ENCODE peak calls at places on chromosomes 3 and 15, in four cellular contexts. One of them, this sample, is unnamed.

GRCh38 chr3:86869536-86869935 is 121.4 kb downstream of the VGLL3 start:
- DNase-seq in WERI-Rb-1: no peak
- DNase-seq in astrocyte: no peak
- DNase-seq in transverse colon: no peak
- DNase-seq in this sample: no peak

GRCh38 chr3:17411157-17411877 is 331.1 kb downstream of the TBC1D5 start:
- DNase-seq in WERI-Rb-1: peak; percentile 28
- DNase-seq in transverse colon: no peak
- DNase-seq in astrocyte: no peak
- DNase-seq in this sample: no peak

GRCh38 chr3:10205461-10206165 is 40.9 kb downstream of the IRAK2 start:
- DNase-seq in WERI-Rb-1: no peak
- DNase-seq in astrocyte: peak; percentile 93
- DNase-seq in transverse colon: no peak
- DNase-seq in this sample: peak; percentile 94

GRCh38 chr15:57320543-57321220 is 55.6 kb upstream of the CGNL1 start:
- DNase-seq in WERI-Rb-1: no peak
- DNase-seq in astrocyte: peak; percentile 76
- DNase-seq in transverse colon: no peak
- DNase-seq in this sample: peak; percentile 82

GRCh38 chr15:26757156-26757555 is 15.7 kb downstream of the GABRB3 start:
- DNase-seq in astrocyte: no peak
- DNase-seq in WERI-Rb-1: no peak
- DNase-seq in transverse colon: no peak
- DNase-seq in this sample: no peak

GRCh38 chr3:143934791-143935190 is 36.8 kb upstream of the DIPK2A start:
- DNase-seq in WERI-Rb-1: no peak
- DNase-seq in transverse colon: no peak
- DNase-seq in astrocyte: no peak
- DNase-seq in this sample: no peak

GRCh38 chr3:179613807-179614206 is 9.2 kb downstream of the NDUFB5 start:
- DNase-seq in transverse colon: no peak
- DNase-seq in astrocyte: peak; percentile 60
- DNase-seq in WERI-Rb-1: no peak
- DNase-seq in this sample: peak; percentile 72

GRCh38 chr3:8793242-8793641 is 23.8 kb upstream of the OXTR start:
- DNase-seq in WERI-Rb-1: peak; percentile 37
- DNase-seq in astrocyte: peak; percentile 83
- DNase-seq in transverse colon: no peak
- DNase-seq in this sample: no peak

GRCh38 chr15:80003934-80004472 is 33.0 kb upstream of the BCL2A1 start:
- DNase-seq in astrocyte: no peak
- DNase-seq in WERI-Rb-1: no peak
- DNase-seq in transverse colon: no peak
- DNase-seq in this sample: no peak

GRCh38 chr3:66495633-66496032 is 5.2 kb downstream of the LRIG1 start:
- DNase-seq in WERI-Rb-1: no peak
- DNase-seq in astrocyte: no peak
- DNase-seq in transverse colon: peak; percentile 33
- DNase-seq in this sample: no peak

GRCh38 chr15:63943829-63944680 is 102.2 kb downstream of the DAPK2 start:
- DNase-seq in WERI-Rb-1: no peak
- DNase-seq in transverse colon: no peak
- DNase-seq in astrocyte: no peak
- DNase-seq in this sample: no peak

GRCh38 chr3:125146601-125147490 is 65.7 kb downstream of the SLC12A8 start:
- DNase-seq in WERI-Rb-1: no peak
- DNase-seq in transverse colon: no peak
- DNase-seq in astrocyte: no peak
- DNase-seq in this sample: no peak
- H3K27ac ChIP-seq in WERI-Rb-1: no peak overlapping the region
- H3K27ac ChIP-seq in transverse colon: peak overlapping the region; percentile 14
- H3K27ac ChIP-seq in astrocyte: no peak overlapping the region
- H3K27ac ChIP-seq in this sample: no peak overlapping the region

DNA sequence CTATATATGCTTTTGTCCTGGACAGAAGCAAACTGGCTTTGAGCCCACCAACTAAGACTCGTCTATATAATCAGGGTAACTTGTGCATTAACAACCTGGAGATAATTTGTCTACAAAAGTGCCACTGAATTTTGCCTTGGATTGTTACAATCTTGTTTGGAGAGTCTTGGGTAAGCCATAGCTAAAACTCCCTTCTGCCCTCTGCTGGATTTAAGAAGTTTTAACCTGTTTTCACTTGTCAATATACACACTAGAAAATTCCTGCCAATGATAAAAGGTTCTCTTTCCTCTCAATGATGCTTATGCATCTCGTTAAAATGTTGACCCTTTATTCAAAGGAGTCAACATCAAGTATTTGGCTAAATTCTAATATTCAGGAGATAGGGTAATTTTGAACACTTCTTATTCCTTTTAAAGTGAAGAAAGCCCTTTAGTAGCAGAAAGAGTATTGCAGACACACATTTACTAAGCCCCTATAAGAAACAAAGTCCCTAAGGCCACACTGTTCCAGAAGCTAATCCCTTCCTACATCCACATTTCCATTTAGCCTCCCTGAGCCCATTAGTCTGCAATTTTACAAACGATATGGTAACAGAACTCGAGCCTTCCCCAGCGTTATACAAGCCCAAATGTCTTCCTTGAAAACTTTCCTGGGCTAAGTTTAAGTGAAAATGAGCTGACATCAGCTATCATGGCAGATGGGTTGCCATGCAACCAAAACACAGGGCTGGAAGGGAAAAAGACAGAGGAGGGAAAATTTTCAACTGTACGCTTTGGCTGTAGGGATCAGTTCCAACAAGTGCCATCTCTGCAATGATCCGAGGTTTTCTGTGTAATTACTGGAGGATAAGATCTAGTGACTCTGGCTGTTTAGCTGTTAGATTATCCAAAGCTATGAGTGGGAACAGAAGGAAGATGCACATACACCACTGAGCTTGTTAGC is 75.9 kb upstream of the FGF12 start:
- DNase-seq in astrocyte: peak; percentile 29
- DNase-seq in WERI-Rb-1: peak; percentile 6
- DNase-seq in transverse colon: no peak
- DNase-seq in this sample: peak; percentile 44
- TF ChIP-seq CTCF in astrocyte: peak; percentile 46
- TF ChIP-seq CTCF in WERI-Rb-1: peak; percentile 15
- TF ChIP-seq CTCF in transverse colon: peak; percentile 41
- TF ChIP-seq CTCF in this sample: peak; percentile 66

DNA sequence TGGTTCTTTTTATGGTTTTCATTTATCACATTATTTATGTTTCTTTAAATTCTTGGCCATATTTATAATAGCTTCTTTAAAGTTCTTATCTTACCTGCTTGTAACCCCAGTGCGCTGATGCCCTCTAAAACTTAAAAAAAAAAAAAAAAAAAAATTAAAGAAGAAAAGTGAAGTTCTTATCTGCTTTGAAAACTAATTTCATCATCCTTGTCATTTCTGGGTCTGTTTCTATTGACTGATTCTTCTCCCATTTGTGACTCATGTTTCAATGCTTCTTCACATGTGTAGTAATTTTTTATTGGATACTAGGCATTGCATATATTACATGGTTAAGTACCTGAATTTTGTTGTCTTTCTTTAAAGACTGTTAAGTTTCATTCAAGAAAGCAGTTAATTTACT is 3.4 kb upstream of the SEC22A start:
- DNase-seq in WERI-Rb-1: no peak
- DNase-seq in transverse colon: no peak
- DNase-seq in astrocyte: no peak
- DNase-seq in this sample: no peak
- H3K27ac ChIP-seq in WERI-Rb-1: no peak overlapping the region
- H3K27ac ChIP-seq in transverse colon: no peak overlapping the region
- H3K27ac ChIP-seq in astrocyte: no peak overlapping the region
- H3K27ac ChIP-seq in this sample: no peak overlapping the region

GRCh38 chr3:99013077-99013476 is 111.6 kb upstream of the DCBLD2 start:
- DNase-seq in WERI-Rb-1: no peak
- DNase-seq in astrocyte: no peak
- DNase-seq in transverse colon: no peak
- DNase-seq in this sample: no peak
- TF ChIP-seq CTCF in WERI-Rb-1: no peak
- TF ChIP-seq CTCF in astrocyte: no peak
- TF ChIP-seq CTCF in transverse colon: no peak
- TF ChIP-seq CTCF in this sample: no peak

GRCh38 chr3:71721002-71721401 is 4.2 kb downstream of the EIF4E3 start:
- DNase-seq in WERI-Rb-1: no peak
- DNase-seq in transverse colon: no peak
- DNase-seq in astrocyte: no peak
- DNase-seq in this sample: no peak
- H3K27ac ChIP-seq in WERI-Rb-1: no peak overlapping the region
- H3K27ac ChIP-seq in transverse colon: no peak overlapping the region
- H3K27ac ChIP-seq in astrocyte: no peak overlapping the region
- H3K27ac ChIP-seq in this sample: no peak overlapping the region